ENCODE peak calls at places on chromosomes 13 and 19, in eight cellular contexts. One of them, this sample, is unnamed.

GRCh38 chr19:932647-933552 is 7.1 kb downstream of the ARID3A start:
- DNase-seq in BE2C: peak
- DNase-seq in endodermal cell: peak
- DNase-seq in AG10803: peak
- DNase-seq in astrocyte of the spinal cord: peak
- DNase-seq in cardiac fibroblast: peak
- DNase-seq in Peyer's patch: peak
- DNase-seq in OCI-LY7: no peak
- DNase-seq in this sample: peak

GRCh38 chr13:37995052-37995451 is 125.5 kb upstream of the TRPC4 start:
- DNase-seq in BE2C: no peak
- DNase-seq in endodermal cell: no peak
- DNase-seq in AG10803: no peak
- DNase-seq in astrocyte of the spinal cord: peak
- DNase-seq in cardiac fibroblast: peak
- DNase-seq in Peyer's patch: no peak
- DNase-seq in OCI-LY7: no peak
- DNase-seq in this sample: no peak

GRCh38 chr13:31887311-31887710 is 144.3 kb upstream of the FRY start:
- DNase-seq in BE2C: no peak
- DNase-seq in endodermal cell: no peak
- DNase-seq in AG10803: peak
- DNase-seq in astrocyte of the spinal cord: no peak
- DNase-seq in cardiac fibroblast: peak
- DNase-seq in Peyer's patch: no peak
- DNase-seq in OCI-LY7: no peak
- DNase-seq in this sample: no peak

GRCh38 chr13:95915102-95915501 is 138.1 kb downstream of the UGGT2 start:
- DNase-seq in BE2C: no peak
- DNase-seq in endodermal cell: no peak
- DNase-seq in AG10803: no peak
- DNase-seq in astrocyte of the spinal cord: no peak
- DNase-seq in cardiac fibroblast: no peak
- DNase-seq in Peyer's patch: no peak
- DNase-seq in OCI-LY7: no peak
- DNase-seq in this sample: no peak

GRCh38 chr19:2389594-2389993 is 29.5 kb downstream of the TMPRSS9 start:
- DNase-seq in BE2C: no peak
- DNase-seq in endodermal cell: no peak
- DNase-seq in AG10803: no peak
- DNase-seq in astrocyte of the spinal cord: no peak
- DNase-seq in cardiac fibroblast: no peak
- DNase-seq in Peyer's patch: no peak
- DNase-seq in OCI-LY7: no peak
- DNase-seq in this sample: no peak

GRCh38 chr19:653425-653824 is 9.6 kb downstream of the RNF126 start:
- DNase-seq in BE2C: no peak
- DNase-seq in endodermal cell: no peak
- DNase-seq in AG10803: no peak
- DNase-seq in astrocyte of the spinal cord: no peak
- DNase-seq in cardiac fibroblast: no peak
- DNase-seq in Peyer's patch: no peak
- DNase-seq in OCI-LY7: no peak
- DNase-seq in this sample: no peak

GRCh38 chr13:74174810-74175209 is 40.6 kb upstream of the KLF12 start:
- DNase-seq in BE2C: no peak
- DNase-seq in endodermal cell: no peak
- DNase-seq in AG10803: no peak
- DNase-seq in astrocyte of the spinal cord: no peak
- DNase-seq in cardiac fibroblast: no peak
- DNase-seq in Peyer's patch: no peak
- DNase-seq in OCI-LY7: no peak
- DNase-seq in this sample: no peak

GRCh38 chr13:74129500-74130144 is 4.6 kb downstream of the KLF12 start:
- DNase-seq in BE2C: no peak
- DNase-seq in endodermal cell: no peak
- DNase-seq in AG10803: peak
- DNase-seq in astrocyte of the spinal cord: peak
- DNase-seq in cardiac fibroblast: no peak
- DNase-seq in Peyer's patch: no peak
- DNase-seq in OCI-LY7: peak
- DNase-seq in this sample: peak

GRCh38 chr13:32257649-32258048 is 57.5 kb downstream of the ZAR1L start:
- DNase-seq in BE2C: no peak
- DNase-seq in endodermal cell: no peak
- DNase-seq in AG10803: no peak
- DNase-seq in astrocyte of the spinal cord: no peak
- DNase-seq in cardiac fibroblast: no peak
- DNase-seq in Peyer's patch: no peak
- DNase-seq in OCI-LY7: no peak
- DNase-seq in this sample: no peak

GRCh38 chr19:13832096-13832495 is 36.9 kb downstream of the ZSWIM4 start:
- DNase-seq in BE2C: no peak
- DNase-seq in endodermal cell: no peak
- DNase-seq in AG10803: no peak
- DNase-seq in astrocyte of the spinal cord: no peak
- DNase-seq in cardiac fibroblast: no peak
- DNase-seq in Peyer's patch: no peak
- DNase-seq in OCI-LY7: no peak
- DNase-seq in this sample: peak

GRCh38 chr13:94712287-94712811 is at the start of gene SOX21:
- DNase-seq in BE2C: no peak
- DNase-seq in endodermal cell: peak
- DNase-seq in AG10803: no peak
- DNase-seq in astrocyte of the spinal cord: no peak
- DNase-seq in cardiac fibroblast: peak
- DNase-seq in Peyer's patch: no peak
- DNase-seq in OCI-LY7: no peak
- DNase-seq in this sample: no peak

GRCh38 chr19:1438035-1438932 is at the start of gene RPS15:
- DNase-seq in BE2C: peak
- DNase-seq in endodermal cell: peak
- DNase-seq in AG10803: peak
- DNase-seq in astrocyte of the spinal cord: peak
- DNase-seq in cardiac fibroblast: peak
- DNase-seq in Peyer's patch: peak
- DNase-seq in OCI-LY7: peak
- DNase-seq in this sample: peak

GRCh38 chr19:48344892-48345291 is 18.8 kb downstream of the TMEM143 start:
- DNase-seq in BE2C: no peak
- DNase-seq in endodermal cell: peak
- DNase-seq in AG10803: no peak
- DNase-seq in astrocyte of the spinal cord: no peak
- DNase-seq in cardiac fibroblast: no peak
- DNase-seq in Peyer's patch: no peak
- DNase-seq in OCI-LY7: no peak
- DNase-seq in this sample: no peak

GRCh38 chr13:87754097-87754496 is 82.9 kb downstream of the SLITRK5 start:
- DNase-seq in BE2C: no peak
- DNase-seq in endodermal cell: no peak
- DNase-seq in AG10803: no peak
- DNase-seq in astrocyte of the spinal cord: no peak
- DNase-seq in cardiac fibroblast: no peak
- DNase-seq in Peyer's patch: no peak
- DNase-seq in OCI-LY7: no peak
- DNase-seq in this sample: no peak

GRCh38 chr19:1231729-1232128 is 6.1 kb downstream of the CBARP start:
- DNase-seq in BE2C: no peak
- DNase-seq in endodermal cell: no peak
- DNase-seq in AG10803: no peak
- DNase-seq in astrocyte of the spinal cord: no peak
- DNase-seq in cardiac fibroblast: no peak
- DNase-seq in Peyer's patch: no peak
- DNase-seq in OCI-LY7: no peak
- DNase-seq in this sample: no peak

GRCh38 chr19:40995355-40995754 is 4.3 kb downstream of the CYP2B6 start:
- DNase-seq in BE2C: no peak
- DNase-seq in endodermal cell: no peak
- DNase-seq in AG10803: no peak
- DNase-seq in astrocyte of the spinal cord: no peak
- DNase-seq in cardiac fibroblast: no peak
- DNase-seq in Peyer's patch: no peak
- DNase-seq in OCI-LY7: no peak
- DNase-seq in this sample: no peak

GRCh38 chr13:99215466-99215865 is 14.8 kb downstream of the UBAC2 start:
- DNase-seq in BE2C: no peak
- DNase-seq in endodermal cell: no peak
- DNase-seq in AG10803: no peak
- DNase-seq in astrocyte of the spinal cord: no peak
- DNase-seq in cardiac fibroblast: no peak
- DNase-seq in Peyer's patch: peak
- DNase-seq in OCI-LY7: no peak
- DNase-seq in this sample: no peak

GRCh38 chr13:48492123-48493075 is 40.5 kb downstream of the RCBTB2 start:
- DNase-seq in BE2C: peak
- DNase-seq in endodermal cell: no peak
- DNase-seq in AG10803: peak
- DNase-seq in astrocyte of the spinal cord: no peak
- DNase-seq in cardiac fibroblast: peak
- DNase-seq in Peyer's patch: peak
- DNase-seq in OCI-LY7: peak
- DNase-seq in this sample: peak

GRCh38 chr13:27053902-27054595 is 117.6 kb downstream of the USP12 start:
- DNase-seq in BE2C: no peak
- DNase-seq in endodermal cell: no peak
- DNase-seq in AG10803: peak
- DNase-seq in astrocyte of the spinal cord: peak
- DNase-seq in cardiac fibroblast: peak
- DNase-seq in Peyer's patch: no peak
- DNase-seq in OCI-LY7: no peak
- DNase-seq in this sample: no peak

GRCh38 chr19:16778796-16779411 is 50.3 kb upstream of the SIN3B start:
- DNase-seq in BE2C: peak
- DNase-seq in endodermal cell: peak
- DNase-seq in AG10803: peak
- DNase-seq in astrocyte of the spinal cord: peak
- DNase-seq in cardiac fibroblast: peak
- DNase-seq in Peyer's patch: peak
- DNase-seq in OCI-LY7: peak
- DNase-seq in this sample: no peak

GRCh38 chr19:7860166-7860901 is 13.9 kb downstream of the PRR36 start:
- DNase-seq in BE2C: no peak
- DNase-seq in endodermal cell: no peak
- DNase-seq in AG10803: no peak
- DNase-seq in astrocyte of the spinal cord: no peak
- DNase-seq in cardiac fibroblast: no peak
- DNase-seq in Peyer's patch: no peak
- DNase-seq in OCI-LY7: no peak
- DNase-seq in this sample: no peak
- H3K4me3 ChIP-seq in BE2C: no peak
- H3K4me3 ChIP-seq in endodermal cell: no peak
- H3K4me3 ChIP-seq in AG10803: no peak
- H3K4me3 ChIP-seq in astrocyte of the spinal cord: no peak
- H3K4me3 ChIP-seq in cardiac fibroblast: no peak
- H3K4me3 ChIP-seq in Peyer's patch: no peak
- H3K4me3 ChIP-seq in OCI-LY7: no peak
- H3K4me3 ChIP-seq in this sample: no peak

DNA sequence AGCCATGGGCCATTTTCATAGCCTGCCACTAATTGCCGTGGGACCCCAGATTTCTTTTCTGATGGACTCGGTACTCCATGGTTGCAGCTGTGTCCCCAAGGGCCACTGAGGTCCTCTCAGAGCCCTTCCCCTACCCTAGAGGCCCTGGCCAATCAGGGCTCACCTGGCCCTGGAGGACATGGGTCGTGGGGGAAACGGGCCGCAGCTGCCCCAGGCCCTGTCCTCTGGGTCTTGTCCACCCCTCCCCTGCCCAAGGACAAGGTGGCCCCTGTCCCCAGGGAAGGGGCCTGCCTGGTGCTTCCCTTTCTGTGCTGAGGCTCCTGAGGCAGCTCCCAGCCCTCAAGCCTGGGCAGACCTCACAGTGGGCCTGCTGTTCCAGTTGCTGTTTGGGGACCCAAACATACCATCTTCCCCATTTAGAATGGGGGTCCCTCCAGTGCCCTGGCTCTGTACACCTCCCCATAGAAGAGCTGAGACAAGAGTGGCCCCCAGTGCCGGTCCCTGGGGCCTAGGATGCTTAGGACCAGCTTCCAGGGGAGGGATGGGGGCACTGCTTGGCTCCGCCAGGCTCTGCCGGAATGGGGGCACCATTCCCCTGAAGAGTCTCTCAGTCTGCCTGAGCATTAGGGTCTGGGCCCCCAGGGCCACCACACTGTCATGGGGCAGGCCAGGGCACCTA is 3.2 kb downstream of the RAB11B start:
- DNase-seq in BE2C: no peak
- DNase-seq in endodermal cell: no peak
- DNase-seq in AG10803: no peak
- DNase-seq in astrocyte of the spinal cord: no peak
- DNase-seq in cardiac fibroblast: no peak
- DNase-seq in Peyer's patch: no peak
- DNase-seq in OCI-LY7: no peak
- DNase-seq in this sample: peak
- H3K4me3 ChIP-seq in BE2C: no peak
- H3K4me3 ChIP-seq in endodermal cell: no peak
- H3K4me3 ChIP-seq in AG10803: no peak
- H3K4me3 ChIP-seq in astrocyte of the spinal cord: no peak
- H3K4me3 ChIP-seq in cardiac fibroblast: no peak
- H3K4me3 ChIP-seq in Peyer's patch: no peak
- H3K4me3 ChIP-seq in OCI-LY7: no peak
- H3K4me3 ChIP-seq in this sample: no peak

GRCh38 chr13:112782433-112783010 is 92.7 kb downstream of the ATP11A start:
- DNase-seq in BE2C: no peak
- DNase-seq in endodermal cell: no peak
- DNase-seq in AG10803: no peak
- DNase-seq in astrocyte of the spinal cord: peak
- DNase-seq in cardiac fibroblast: no peak
- DNase-seq in Peyer's patch: no peak
- DNase-seq in OCI-LY7: no peak
- DNase-seq in this sample: no peak

GRCh38 chr13:112784811-112785418 is 95.1 kb downstream of the ATP11A start:
- DNase-seq in BE2C: no peak
- DNase-seq in endodermal cell: no peak
- DNase-seq in AG10803: no peak
- DNase-seq in astrocyte of the spinal cord: no peak
- DNase-seq in cardiac fibroblast: no peak
- DNase-seq in Peyer's patch: peak
- DNase-seq in OCI-LY7: no peak
- DNase-seq in this sample: no peak

GRCh38 chr13:112785419-112785856 is 95.6 kb downstream of the ATP11A start:
- DNase-seq in BE2C: no peak
- DNase-seq in endodermal cell: peak
- DNase-seq in AG10803: no peak
- DNase-seq in astrocyte of the spinal cord: no peak
- DNase-seq in cardiac fibroblast: no peak
- DNase-seq in Peyer's patch: peak
- DNase-seq in OCI-LY7: no peak
- DNase-seq in this sample: no peak

GRCh38 chr13:112783135-112783945 is 93.5 kb downstream of the ATP11A start:
- DNase-seq in BE2C: no peak
- DNase-seq in endodermal cell: no peak
- DNase-seq in AG10803: peak
- DNase-seq in astrocyte of the spinal cord: peak
- DNase-seq in cardiac fibroblast: peak
- DNase-seq in Peyer's patch: peak
- DNase-seq in OCI-LY7: no peak
- DNase-seq in this sample: no peak

GRCh38 chr13:112783946-112784500 is 94.2 kb downstream of the ATP11A start:
- DNase-seq in BE2C: no peak
- DNase-seq in endodermal cell: peak
- DNase-seq in AG10803: no peak
- DNase-seq in astrocyte of the spinal cord: no peak
- DNase-seq in cardiac fibroblast: no peak
- DNase-seq in Peyer's patch: peak
- DNase-seq in OCI-LY7: no peak
- DNase-seq in this sample: no peak
- H3K4me3 ChIP-seq in BE2C: no peak
- H3K4me3 ChIP-seq in endodermal cell: no peak
- H3K4me3 ChIP-seq in AG10803: no peak
- H3K4me3 ChIP-seq in astrocyte of the spinal cord: no peak
- H3K4me3 ChIP-seq in cardiac fibroblast: no peak
- H3K4me3 ChIP-seq in Peyer's patch: no peak
- H3K4me3 ChIP-seq in OCI-LY7: no peak
- H3K4me3 ChIP-seq in this sample: no peak

GRCh38 chr19:43872547-43873336 is 45.6 kb downstream of the ZNF283 start:
- DNase-seq in BE2C: no peak
- DNase-seq in endodermal cell: no peak
- DNase-seq in AG10803: peak
- DNase-seq in astrocyte of the spinal cord: peak
- DNase-seq in cardiac fibroblast: no peak
- DNase-seq in Peyer's patch: no peak
- DNase-seq in OCI-LY7: no peak
- DNase-seq in this sample: no peak
- H3K4me3 ChIP-seq in BE2C: no peak
- H3K4me3 ChIP-seq in endodermal cell: peak
- H3K4me3 ChIP-seq in AG10803: no peak
- H3K4me3 ChIP-seq in astrocyte of the spinal cord: no peak
- H3K4me3 ChIP-seq in cardiac fibroblast: no peak
- H3K4me3 ChIP-seq in Peyer's patch: no peak
- H3K4me3 ChIP-seq in OCI-LY7: no peak
- H3K4me3 ChIP-seq in this sample: no peak